ENCODE peak calls at places on chromosomes 7 and 10, in seven cellular contexts. E is Peyer's patch, L is neural progenitor cell, X is PC-3, J is body of pancreas, K is MM.1S, Q is heart right ventricle. S is an unnamed sample. For H3K36me3 and H3K27me3, the result is how much of the 10 kb centered on the place peaks cover.

GRCh38 chr7:18361756-18362155 is 133.8 kb upstream of the HDAC9 start:
- DNase-seq in X (peak), E (peak), L (peak), K (no peak), Q (no peak), J (peak), S (no peak)

GRCh38 chr10:30166929-30167328 is 107.5 kb upstream of the JCAD start:
- DNase-seq in Q (no peak), L (no peak), X (no peak), K (no peak), E (no peak), J (no peak), S (no peak)

GRCh38 chr7:151199196-151199874 is 11.0 kb downstream of the H2BK1 start:
- DNase-seq in K (no peak), E (no peak), L (peak), J (no peak), X (no peak), Q (no peak), S (no peak)

GRCh38 chr7:134651991-134652390 is 5.3 kb downstream of the BPGM start:
- DNase-seq in E (no peak), J (no peak), K (no peak), L (no peak), Q (no peak), X (no peak), S (no peak)

GRCh38 chr10:48604408-48605263 is at the start of gene ARHGAP22:
- DNase-seq in X (peak), L (peak), E (peak), J (no peak), K (peak), Q (peak), S (peak)

GRCh38 chr10:119859422-119860258 is 13.0 kb downstream of the MCMBP start:
- DNase-seq in Q (no peak), J (no peak), L (peak), X (peak), K (peak), E (no peak), S (no peak)

GRCh38 chr10:570631-571565 is 118.6 kb downstream of the DIP2C start:
- DNase-seq in X (no peak), E (no peak), L (no peak), Q (no peak), J (no peak), K (no peak), S (peak)

GRCh38 chr7:138074540-138074939 is 1.7 kb upstream of the AKR1D1 start:
- DNase-seq in L (no peak), E (no peak), X (no peak), Q (no peak), J (no peak), K (no peak), S (no peak)

GRCh38 chr10:119209050-119209735 is 1.8 kb downstream of the GRK5 start:
- DNase-seq in J (peak), Q (peak), X (peak), E (peak), K (no peak), L (peak), S (peak)

GRCh38 chr7:136400877-136401276 is 423.7 kb upstream of the MTPN start:
- DNase-seq in E (no peak), L (no peak), X (no peak), K (no peak), J (no peak), Q (no peak), S (no peak)

GRCh38 chr10:86523348-86523747 is 1.8 kb upstream of the WAPL start:
- DNase-seq in X (peak), Q (no peak), L (peak), J (no peak), K (no peak), E (no peak), S (no peak)

GRCh38 chr10:16663472-16663871 is 141.8 kb upstream of the C1QL3 start:
- DNase-seq in J (no peak), X (no peak), E (no peak), L (no peak), K (no peak), Q (no peak), S (no peak)

GRCh38 chr10:70585555-70586243 is 16.8 kb downstream of the PRF1 start:
- DNase-seq in L (no peak), X (no peak), J (no peak), E (peak), Q (no peak), K (no peak), S (no peak)

GRCh38 chr10:131689954-131690669 is 210.7 kb upstream of the PPP2R2D start:
- DNase-seq in E (no peak), K (no peak), Q (no peak), L (no peak), J (no peak), X (no peak), S (no peak)

GRCh38 chr7:108012499-108013430 is 9.8 kb upstream of the LAMB1 start:
- DNase-seq in K (peak), E (no peak), L (no peak), X (peak), Q (no peak), J (no peak), S (no peak)

GRCh38 chr7:116138202-116138801 is 72.0 kb upstream of the TES start:
- DNase-seq in J (no peak), L (peak), E (no peak), Q (no peak), X (peak), K (peak), S (no peak)

GRCh38 chr7:151795168-151795754 is 81.7 kb downstream of the PRKAG2 start:
- DNase-seq in J (no peak), K (no peak), X (peak), E (no peak), L (no peak), Q (no peak), S (no peak)

GRCh38 chr10:77478248-77478963 is 159.2 kb downstream of the KCNMA1 start:
- DNase-seq in K (no peak), Q (no peak), L (no peak), E (no peak), X (peak), J (no peak), S (no peak)

GRCh38 chr10:102196893-102197292 is 29.2 kb upstream of the ELOVL3 start:
- DNase-seq in L (no peak), J (no peak), E (no peak), X (no peak), K (no peak), Q (no peak), S (no peak)

GRCh38 chr10:83871486-83872081 is 267.7 kb upstream of the GHITM start:
- DNase-seq in X (peak), L (peak), E (peak), K (peak), J (peak), Q (peak), S (peak)

GRCh38 chr10:45409782-45410181 is 35.8 kb downstream of the ALOX5 start:
- DNase-seq in E (no peak), K (no peak), J (no peak), X (peak), Q (no peak), L (no peak), S (no peak)

GRCh38 chr10:76150139-76150885 is 718.9 kb downstream of the LRMDA start:
- DNase-seq in X (peak), J (peak), K (no peak), L (peak), E (no peak), Q (no peak), S (peak)

GRCh38 chr10:104065748-104066147 is 19.9 kb downstream of the COL17A1 start:
- DNase-seq in J (no peak), X (no peak), E (no peak), K (no peak), Q (no peak), L (no peak), S (no peak)

GRCh38 chr10:124243702-124244121 is 150.3 kb upstream of the CHST15 start:
- DNase-seq in K (no peak), J (peak), E (no peak), X (no peak), L (no peak), Q (no peak), S (peak)

GRCh38 chr7:155881471-155882350 is 69.4 kb upstream of the SHH start:
- DNase-seq in K (no peak), L (no peak), E (peak), X (no peak), Q (no peak), J (no peak), S (no peak)

GRCh38 chr7:2546776-2547586 is 8.3 kb downstream of the BRAT1 start:
- DNase-seq in X (no peak), L (no peak), J (no peak), E (peak), K (no peak), Q (no peak), S (no peak)

GRCh38 chr7:111045469-111045868 is 45.5 kb upstream of the LRRN3 start:
- DNase-seq in J (no peak), Q (no peak), X (no peak), K (no peak), E (no peak), L (peak), S (no peak)

GRCh38 chr10:10362780-10363179 is 654.9 kb upstream of the CELF2 start:
- DNase-seq in Q (no peak), E (no peak), X (no peak), L (no peak), J (no peak), K (no peak), S (no peak)

GRCh38 chr7:6406121-6406520 is 41.6 kb downstream of the DAGLB start:
- DNase-seq in Q (no peak), L (no peak), K (no peak), X (no peak), J (no peak), E (no peak), S (no peak)

GRCh38 chr10:12835709-12836108 is 165.8 kb downstream of the CCDC3 start:
- DNase-seq in X (peak), L (no peak), J (no peak), K (no peak), E (no peak), Q (no peak), S (no peak)

GRCh38 chr7:91852263-91852741 is 28.2 kb downstream of the MTERF1 start:
- DNase-seq in E (no peak), J (no peak), L (peak), X (peak), K (peak), Q (no peak), S (no peak)

GRCh38 chr10:75493464-75493863 is 62.0 kb downstream of the LRMDA start:
- DNase-seq in E (no peak), X (no peak), J (no peak), Q (no peak), K (no peak), L (no peak), S (no peak)

GRCh38 chr10:78211476-78212110 is 177.9 kb downstream of the RPS24 start:
- DNase-seq in J (no peak), X (peak), Q (no peak), K (no peak), L (peak), E (no peak), S (no peak)

GRCh38 chr7:1473864-1474512 is 14.7 kb upstream of the MICALL2 start:
- DNase-seq in L (peak), K (peak), E (peak), X (peak), J (peak), Q (peak), S (peak)

GRCh38 chr7:155430606-155431005 is 27.3 kb upstream of the EN2 start:
- DNase-seq in K (no peak), J (no peak), L (no peak), E (no peak), X (no peak), Q (no peak), S (no peak)

GRCh38 chr10:18282094-18282493 is 141.9 kb downstream of the CACNB2 start:
- DNase-seq in Q (no peak), L (peak), E (no peak), X (no peak), K (no peak), J (no peak), S (no peak)

GRCh38 chr7:100753750-100754149 is 20.4 kb downstream of the ZAN start:
- DNase-seq in X (no peak), E (no peak), L (no peak), J (no peak), Q (no peak), K (no peak), S (no peak)

GRCh38 chr10:31028076-31028475 is 3.6 kb downstream of the ZNF438 start:
- DNase-seq in Q (no peak), L (no peak), E (no peak), K (no peak), J (no peak), X (no peak), S (no peak)

GRCh38 chr10:3399756-3400155 is 227.2 kb upstream of the PITRM1 start:
- DNase-seq in J (no peak), Q (no peak), K (no peak), L (no peak), X (peak), E (no peak), S (no peak)

GRCh38 chr10:97371696-97372095 is 29.4 kb downstream of the RRP12 start:
- DNase-seq in L (no peak), Q (no peak), K (no peak), E (no peak), J (no peak), X (no peak), S (no peak)
- H3K36me3 ChIP-seq in L (under half), Q (under half), K (under half), E (half or more), J (half or more), X (under half), S (half or more)

GRCh38 chr7:27209933-27210440 is 10.1 kb upstream of the HOXA13 start:
- DNase-seq in X (no peak), E (no peak), K (no peak), Q (no peak), L (no peak), J (no peak), S (no peak)
- H3K27me3 ChIP-seq in X (under half), E (half or more), K (under half), Q (half or more), L (half or more), J (half or more), S (half or more)

DNA sequence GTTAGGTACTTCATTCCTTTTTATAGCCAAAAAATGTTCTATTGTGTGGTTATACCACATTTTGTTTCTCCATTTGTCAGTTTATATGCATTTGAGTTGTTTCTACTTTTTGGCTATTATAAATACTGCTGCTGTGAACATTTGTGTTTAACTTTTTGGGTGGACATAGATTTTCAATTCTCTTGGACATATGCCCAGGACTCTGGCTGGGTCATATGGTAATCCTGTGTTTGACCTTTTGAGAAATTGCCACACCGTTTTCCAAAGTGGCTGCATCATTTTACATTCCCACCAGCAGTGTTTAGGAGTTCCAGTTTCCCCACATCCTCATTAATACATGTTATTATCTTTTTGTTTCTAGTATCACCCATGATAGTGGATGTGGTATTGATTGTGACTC is 39.3 kb downstream of the CSGALNACT2 start:
- DNase-seq in X (no peak), L (no peak), K (no peak), Q (no peak), J (no peak), E (no peak), S (no peak)
- H3K36me3 ChIP-seq in X (under half), L (under half), K (under half), Q (under half), J (under half), E (under half), S (half or more)

GRCh38 chr7:68725843-68726242 is 872.4 kb upstream of the AUTS2 start:
- DNase-seq in X (no peak), E (no peak), K (no peak), Q (no peak), J (no peak), L (no peak), S (no peak)

GRCh38 chr7:68724965-68725364 is 873.3 kb upstream of the AUTS2 start:
- DNase-seq in X (no peak), E (no peak), K (no peak), Q (no peak), J (no peak), L (no peak), S (no peak)

GRCh38 chr7:68730194-68730593 is 868.1 kb upstream of the AUTS2 start:
- DNase-seq in J (no peak), K (no peak), E (peak), X (no peak), L (no peak), Q (no peak), S (no peak)

GRCh38 chr7:68729361-68729760 is 868.9 kb upstream of the AUTS2 start:
- DNase-seq in X (no peak), K (no peak), E (no peak), L (peak), J (no peak), Q (no peak), S (no peak)

DNA sequence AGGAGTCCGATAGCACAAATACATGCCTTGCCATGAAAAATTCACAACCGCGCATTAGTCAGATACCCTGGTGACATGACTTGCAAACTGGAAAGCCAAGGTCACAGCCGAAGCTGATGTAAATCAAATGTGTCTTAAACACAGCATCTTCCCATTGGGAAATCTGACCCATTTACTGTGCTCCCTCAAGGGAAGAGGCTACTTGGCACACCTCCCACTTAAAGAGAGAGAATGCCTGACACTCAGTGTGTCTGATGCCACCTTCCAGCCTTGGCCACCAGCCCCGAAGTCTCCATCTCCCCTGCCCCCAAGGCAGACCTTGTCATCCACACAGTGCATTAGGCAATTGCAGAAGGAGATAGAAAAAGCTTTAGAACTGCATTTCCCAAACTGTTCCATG is 871.9 kb upstream of the AUTS2 start:
- DNase-seq in J (no peak), E (no peak), L (no peak), K (no peak), Q (no peak), X (no peak), S (no peak)
- H3K27me3 ChIP-seq in J (under half), E (under half), L (under half), K (under half), Q (under half), X (under half), S (under half)

GRCh38 chr10:24920907-24921881 is 31.2 kb downstream of the PRTFDC1 start:
- DNase-seq in K (no peak), E (peak), J (peak), Q (no peak), X (peak), L (no peak), S (no peak)
- H3K36me3 ChIP-seq in K (under half), E (under half), J (under half), Q (under half), X (under half), L (under half), S (under half)

DNA sequence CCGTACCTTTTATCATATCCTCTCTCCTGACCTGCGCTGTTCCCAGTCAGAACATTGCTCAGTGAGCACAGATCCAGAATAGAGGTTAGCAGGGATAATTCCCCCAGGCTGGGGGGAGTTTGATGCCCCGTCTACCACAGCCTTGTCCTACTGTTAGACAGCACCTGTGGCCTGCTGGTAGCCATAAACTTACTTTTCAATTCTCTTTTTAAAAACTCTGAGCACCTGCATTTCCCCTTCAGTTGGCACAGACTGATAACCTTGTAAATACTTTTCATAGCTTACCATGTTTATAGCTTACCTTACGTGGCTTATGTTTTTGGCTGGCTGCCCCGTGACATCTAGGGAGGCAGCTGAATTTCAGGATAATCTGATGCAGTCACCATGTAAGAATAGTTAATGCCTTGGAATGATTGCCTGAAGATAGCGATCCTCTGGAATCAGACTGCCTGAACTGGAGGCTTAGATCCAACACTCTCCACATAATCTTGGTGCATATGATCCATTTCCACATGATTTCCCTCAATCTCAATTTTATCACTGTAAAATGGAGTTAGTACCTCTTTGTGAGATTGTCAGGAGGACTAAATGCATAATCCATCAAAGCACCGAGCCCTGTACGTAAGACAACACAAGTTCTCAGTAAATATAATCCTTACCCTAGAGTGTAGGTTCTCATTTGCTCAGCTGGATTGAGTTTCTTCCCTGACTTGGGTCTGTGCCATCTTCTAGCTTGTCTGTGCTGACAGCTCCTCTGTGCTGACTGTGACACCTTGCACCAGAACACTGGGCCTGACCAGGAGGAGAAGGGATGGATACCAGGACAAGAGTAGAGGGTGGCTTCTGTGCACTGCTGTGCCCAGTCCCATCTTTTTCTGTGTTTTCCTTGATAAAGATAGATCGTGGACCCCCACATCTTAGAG is 111.7 kb upstream of the GJD4 start:
- DNase-seq in L (no peak), J (peak), K (no peak), Q (no peak), E (no peak), X (peak), S (no peak)
- H3K27me3 ChIP-seq in L (under half), J (under half), K (under half), Q (under half), E (under half), X (under half), S (under half)

GRCh38 chr10:87931836-87932230 is 68.4 kb downstream of the PTEN start:
- DNase-seq in Q (no peak), X (no peak), J (no peak), K (no peak), L (no peak), E (no peak), S (no peak)
- H3K36me3 ChIP-seq in Q (under half), X (under half), J (under half), K (under half), L (under half), E (under half), S (under half)

DNA sequence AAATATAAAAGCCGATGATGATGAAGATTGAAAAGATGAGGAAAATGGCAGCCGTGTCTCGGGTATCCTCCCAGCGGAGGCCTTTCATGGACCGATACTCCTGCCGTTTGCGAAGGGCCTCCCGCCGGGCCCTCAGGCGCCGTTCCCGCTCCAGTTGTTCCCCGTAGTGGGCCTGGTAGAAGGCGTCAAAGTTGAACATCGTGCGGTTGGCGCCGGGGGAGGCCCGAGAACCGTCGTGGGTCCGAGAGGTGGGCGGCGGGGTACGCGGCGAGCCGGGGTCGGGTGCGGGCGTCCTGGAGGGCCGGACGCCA is 553 bp downstream of the DNAJC30 start:
- DNase-seq in K (no peak), L (peak), J (no peak), E (no peak), X (no peak), Q (no peak), S (no peak)
- H3K27me3 ChIP-seq in K (under half), L (under half), J (under half), E (under half), X (under half), Q (under half), S (under half)

S was measured in lower lobe of right lung.